ENCODE peak calls at places on chromosomes 6 and 20, in four cellular contexts. T is mesendoderm, V is IMR-90, N is H1. Q is an unnamed sample.
A peak's percentile ranks its signal among the peaks of the same experiment; 100 is the strongest.

GRCh38 chr6:138264372-138264880 is 46.1 kb upstream of the PBOV1 start:
- DNase-seq in T (no peak), N (no peak), V (no peak), Q (no peak)

GRCh38 chr6:75268121-75268987 is 16.2 kb downstream of the TMEM30A start:
- DNase-seq in T (peak; percentile 89), N (no peak), V (peak; percentile 54), Q (peak; percentile 57)

GRCh38 chr6:37284781-37285180 is 26.8 kb upstream of the TMEM217 start:
- DNase-seq in T (no peak), N (no peak), V (no peak), Q (no peak)

GRCh38 chr6:73200735-73201134 is 24.6 kb downstream of the KHDC1L start:
- DNase-seq in T (no peak), N (no peak), V (peak; percentile 6), Q (no peak)

GRCh38 chr20:46065006-46065405 is 24.8 kb downstream of the NCOA5 start:
- DNase-seq in N (peak; percentile 19), T (no peak), V (no peak), Q (no peak)

GRCh38 chr6:25949695-25950094 is 12.9 kb upstream of the TRIM38 start:
- DNase-seq in T (no peak), N (no peak), V (no peak), Q (no peak)

GRCh38 chr6:41877051-41877680 is 18.0 kb downstream of the USP49 start:
- DNase-seq in T (no peak), N (no peak), V (no peak), Q (no peak)

GRCh38 chr6:100724222-100724621 is 156.9 kb downstream of the ASCC3 start:
- DNase-seq in V (no peak), N (no peak), T (no peak), Q (no peak)

GRCh38 chr20:48283470-48284110 is 498.3 kb upstream of the SULF2 start:
- DNase-seq in T (no peak), V (peak; percentile 93), N (no peak), Q (no peak)

DNA sequence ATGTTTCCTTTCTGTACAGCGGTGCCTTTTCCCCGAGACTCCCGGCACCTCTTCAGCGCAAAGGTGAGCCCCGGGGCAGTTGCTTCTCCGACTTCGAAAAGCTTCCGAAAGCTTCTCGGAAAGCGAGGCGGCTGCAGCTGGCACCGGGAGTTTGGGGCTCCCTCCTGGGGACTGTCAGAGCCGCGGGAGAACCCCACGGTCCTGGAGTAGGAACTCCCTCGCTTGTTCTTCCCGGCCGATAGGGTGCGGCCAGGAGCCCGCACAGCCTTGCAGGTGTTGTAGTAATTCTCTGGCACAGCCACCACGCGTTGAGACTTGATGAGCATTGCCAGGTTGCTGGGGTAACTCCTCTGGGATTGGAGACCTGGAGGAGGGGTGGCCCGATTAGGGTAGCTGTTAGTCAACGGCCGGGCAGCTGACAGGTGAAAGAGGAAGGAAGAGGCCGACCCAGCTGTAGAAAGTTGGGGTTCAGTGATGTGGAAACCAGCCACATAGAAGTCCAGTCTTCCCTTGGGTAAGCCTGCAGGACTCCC is 708 bp downstream of the KDM1B start:
- DNase-seq in N (peak; percentile 80), V (peak; percentile 27), T (peak; percentile 90), Q (peak; percentile 90)
- H2BK15ac ChIP-seq in N (no peak overlapping the region), V (no peak overlapping the region), T (no peak overlapping the region), Q (no peak overlapping the region)

GRCh38 chr20:4661191-4661590 is 60.5 kb upstream of the PRND start:
- DNase-seq in V (no peak), N (no peak), T (no peak), Q (peak; percentile 38)

GRCh38 chr20:4664691-4665360 is 56.9 kb upstream of the PRND start:
- DNase-seq in V (no peak), T (no peak), N (no peak), Q (no peak)

GRCh38 chr20:4663553-4663952 is 58.2 kb upstream of the PRND start:
- DNase-seq in V (no peak), N (no peak), T (no peak), Q (no peak)

GRCh38 chr20:4665591-4665990 is 56.1 kb upstream of the PRND start:
- DNase-seq in V (no peak), N (no peak), T (no peak), Q (no peak)

GRCh38 chr20:4663044-4663443 is 58.7 kb upstream of the PRND start:
- DNase-seq in N (no peak), V (no peak), T (no peak), Q (no peak)
- H4K8ac ChIP-seq in N (no peak overlapping the region), V (no peak overlapping the region), T (no peak overlapping the region), Q (no peak overlapping the region)

GRCh38 chr6:148446681-148447080 is 104.0 kb downstream of the SASH1 start:
- DNase-seq in N (no peak), T (no peak), V (no peak), Q (no peak)

GRCh38 chr6:148445620-148446019 is 103.0 kb downstream of the SASH1 start:
- DNase-seq in V (peak; percentile 85), T (no peak), N (no peak), Q (no peak)

GRCh38 chr6:148447521-148448230 is 105.0 kb downstream of the SASH1 start:
- DNase-seq in V (no peak), N (no peak), T (no peak), Q (no peak)

GRCh38 chr6:148443798-148444560 is 101.3 kb downstream of the SASH1 start:
- DNase-seq in V (no peak), T (peak; percentile 22), N (peak; percentile 47), Q (no peak)

DNA sequence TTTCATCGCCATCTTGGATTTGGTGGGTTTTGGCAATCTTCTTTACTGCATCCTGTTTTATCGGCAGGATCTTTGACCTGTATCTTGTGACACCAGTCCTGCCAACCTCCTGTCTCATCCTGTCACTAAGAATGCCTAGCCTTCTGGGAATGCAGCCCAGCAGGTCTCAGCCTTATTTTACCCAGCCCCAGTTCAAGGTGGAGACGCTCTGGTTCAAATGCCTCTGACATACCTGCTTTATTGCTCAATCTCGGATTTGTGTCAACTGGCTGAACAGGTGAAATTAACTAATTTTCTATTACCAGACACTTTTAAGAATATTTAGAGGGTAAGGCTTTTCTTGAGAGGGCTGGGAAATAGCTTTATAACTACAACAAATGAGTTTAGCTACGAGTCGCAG is 102.5 kb downstream of the SASH1 start:
- DNase-seq in N (no peak), V (no peak), T (peak; percentile 47), Q (no peak)
- H2BK15ac ChIP-seq in N (no peak overlapping the region), V (peak overlapping the region; percentile 56), T (no peak overlapping the region), Q (no peak overlapping the region)

GRCh38 chr6:11632795-11633511 is 95.4 kb downstream of the TMEM170B start:
- DNase-seq in V (peak; percentile 90), N (no peak), T (peak; percentile 48), Q (no peak)
- H4K8ac ChIP-seq in V (peak overlapping the region; percentile 84), N (peak overlapping the region; percentile 71), T (no peak overlapping the region), Q (no peak overlapping the region)

GRCh38 chr20:50883856-50884255 is 47.4 kb downstream of the ADNP start:
- DNase-seq in V (no peak), N (no peak), T (no peak), Q (no peak)
- H2BK15ac ChIP-seq in V (no peak overlapping the region), N (no peak overlapping the region), T (no peak overlapping the region), Q (no peak overlapping the region)

GRCh38 chr20:63346131-63347080 is 14.7 kb downstream of the CHRNA4 start:
- DNase-seq in V (no peak), N (no peak), T (no peak), Q (no peak)
- H4K8ac ChIP-seq in V (no peak overlapping the region), N (peak overlapping the region; percentile 21), T (no peak overlapping the region), Q (no peak overlapping the region)

GRCh38 chr20:53608071-53608455 is 14.4 kb upstream of the ZNF217 start:
- DNase-seq in N (no peak), T (no peak), V (no peak), Q (no peak)
- H2BK15ac ChIP-seq in N (peak overlapping the region; percentile 36), T (no peak overlapping the region), V (peak overlapping the region; percentile 17), Q (no peak overlapping the region)

GRCh38 chr6:151041686-151042085 is 176.2 kb downstream of the MTHFD1L start:
- DNase-seq in V (no peak), N (no peak), T (no peak), Q (no peak)
- H4K8ac ChIP-seq in V (peak overlapping the region; percentile 86), N (no peak overlapping the region), T (peak overlapping the region; percentile 41), Q (no peak overlapping the region)

Q was measured in H9.